ENCODE peak calls at places on chromosomes 3 and 15, in four cellular contexts. Q, I, R and H are unnamed samples.

GRCh38 chr3:124117486-124117885 is 125.6 kb upstream of the ROPN1 start:
- DNase-seq in Q (peak; percentile 10), I (peak; percentile 90), R (no peak), H (no peak)

GRCh38 chr15:57438166-57438565 is 61.9 kb downstream of the CGNL1 start:
- DNase-seq in Q (no peak), I (no peak), R (no peak), H (no peak)

GRCh38 chr15:41544650-41545015 is 576 bp upstream of the RPAP1 start:
- DNase-seq in Q (no peak), I (no peak), R (no peak), H (no peak)

GRCh38 chr3:184354121-184354728 is 7.2 kb downstream of the CLCN2 start:
- DNase-seq in Q (no peak), I (peak; percentile 61), R (peak; percentile 3), H (no peak)

GRCh38 chr15:50248994-50249586 is 16.4 kb downstream of the HDC start:
- DNase-seq in Q (no peak), I (no peak), R (no peak), H (no peak)

GRCh38 chr3:132317229-132317948 is at the start of gene ACP3:
- DNase-seq in Q (no peak), I (peak; percentile 48), R (no peak), H (no peak)

GRCh38 chr3:79175870-79176269 is 591.9 kb downstream of the ROBO1 start:
- DNase-seq in Q (no peak), I (no peak), R (no peak), H (no peak)

GRCh38 chr15:78807359-78807758 is 3.9 kb downstream of the ADAMTS7 start:
- DNase-seq in Q (no peak), I (no peak), R (no peak), H (no peak)

GRCh38 chr3:42267878-42268277 is 1.9 kb upstream of the CCK start:
- DNase-seq in Q (no peak), I (no peak), R (no peak), H (no peak)

GRCh38 chr3:173913397-173913796 is 515.9 kb downstream of the NLGN1 start:
- DNase-seq in Q (peak; percentile 10), I (no peak), R (no peak), H (no peak)

GRCh38 chr3:79979990-79980389 is 212.2 kb upstream of the ROBO1 start:
- DNase-seq in Q (no peak), I (no peak), R (no peak), H (no peak)

GRCh38 chr3:112730210-112730609 is 89.3 kb upstream of the CCDC80 start:
- DNase-seq in Q (no peak), I (no peak), R (no peak), H (no peak)

GRCh38 chr15:75666823-75667501 is 19.2 kb downstream of the SNX33 start:
- DNase-seq in Q (peak; percentile 94), I (peak; percentile 99), R (no peak), H (peak; percentile 51)

GRCh38 chr3:195556390-195556789 is 13.3 kb upstream of the PPP1R2 start:
- DNase-seq in Q (no peak), I (no peak), R (no peak), H (no peak)

GRCh38 chr3:98657429-98657828 is 64.0 kb upstream of the CPOX start:
- DNase-seq in Q (no peak), I (no peak), R (no peak), H (no peak)

GRCh38 chr3:14520967-14521366 is 19.2 kb downstream of the GRIP2 start:
- DNase-seq in Q (no peak), I (no peak), R (no peak), H (no peak)

GRCh38 chr3:52086461-52086860 is 30.1 kb upstream of the DUSP7 start:
- DNase-seq in Q (no peak), I (no peak), R (no peak), H (no peak)

GRCh38 chr15:57595011-57595866 is 3.5 kb downstream of the MYZAP start:
- DNase-seq in Q (no peak), I (no peak), R (no peak), H (no peak)

GRCh38 chr3:58683001-58683845 is 16.6 kb upstream of the FAM3D start:
- DNase-seq in Q (no peak), I (peak; percentile 87), R (peak; percentile 6), H (no peak)

GRCh38 chr3:12963869-12964712 is 109.1 kb downstream of the IQSEC1 start:
- DNase-seq in Q (no peak), I (no peak), R (no peak), H (no peak)

GRCh38 chr15:69914960-69915359 is 182.8 kb downstream of the TLE3 start:
- DNase-seq in Q (no peak), I (no peak), R (no peak), H (no peak)

GRCh38 chr15:68309024-68309423 is 31.5 kb downstream of the FEM1B start:
- DNase-seq in Q (no peak), I (no peak), R (no peak), H (no peak)

GRCh38 chr3:106850429-106850828 is 526.8 kb upstream of the CCDC54 start:
- DNase-seq in Q (no peak), I (no peak), R (no peak), H (no peak)

GRCh38 chr15:84863480-84864428 is 20.7 kb upstream of the SLC28A1 start:
- DNase-seq in Q (no peak), I (no peak), R (no peak), H (no peak)

GRCh38 chr3:43013743-43014155 is 34.6 kb downstream of the GASK1A start:
- DNase-seq in Q (no peak), I (no peak), R (no peak), H (no peak)

GRCh38 chr3:111072016-111072891 is 638 bp downstream of the NECTIN3 start:
- DNase-seq in Q (no peak), I (peak; percentile 34), R (no peak), H (no peak)

GRCh38 chr3:141429371-141430035 is 57.3 kb upstream of the RASA2 start:
- DNase-seq in Q (no peak), I (no peak), R (no peak), H (no peak)

GRCh38 chr3:114660808-114661207 is 367.0 kb downstream of the TIGIT start:
- DNase-seq in Q (no peak), I (no peak), R (no peak), H (no peak)

GRCh38 chr3:57100046-57100695 is 39.7 kb downstream of the SPATA12 start:
- DNase-seq in Q (peak; percentile 15), I (peak; percentile 71), R (peak; percentile 30), H (no peak)

GRCh38 chr3:120369000-120369399 is 19.8 kb upstream of the LRRC58 start:
- DNase-seq in Q (no peak), I (no peak), R (no peak), H (peak; percentile 93)

GRCh38 chr15:88493811-88494210 is 26.3 kb downstream of the MRPS11 start:
- DNase-seq in Q (no peak), I (no peak), R (no peak), H (no peak)